ENCODE peak calls at places on chromosomes 13 and 19, in five cellular contexts. O, J, M, Y and B are unnamed samples.

GRCh38 chr13:24746618-24747247 is 17.2 kb upstream of the RNF17 start:
- DNase-seq in M (no peak), O (no peak), Y (no peak), J (no peak), B (no peak)

GRCh38 chr13:73948848-73949529 is 185.2 kb downstream of the KLF12 start:
- DNase-seq in Y (no peak), J (no peak), M (no peak), O (no peak), B (no peak)

GRCh38 chr19:11978492-11979100 is 13.8 kb downstream of the ZNF763 start:
- DNase-seq in O (no peak), Y (no peak), M (no peak), J (no peak), B (no peak)

GRCh38 chr19:33609353-33609752 is 12.4 kb upstream of the CHST8 start:
- DNase-seq in J (no peak), Y (no peak), O (no peak), M (no peak), B (no peak)

GRCh38 chr13:30618186-30618937 is 642 bp downstream of the USPL1 start:
- DNase-seq in O (no peak), J (peak; percentile 28), M (peak; percentile 15), Y (no peak), B (peak; percentile 28)

GRCh38 chr13:39321578-39321977 is 281.4 kb downstream of the LHFPL6 start:
- DNase-seq in J (no peak), Y (peak; percentile 37), M (no peak), O (no peak), B (no peak)

GRCh38 chr19:10587022-10587838 is at the start of gene AP1M2:
- DNase-seq in O (no peak), M (peak; percentile 66), Y (no peak), J (no peak), B (no peak)

GRCh38 chr19:55537741-55538111 is 793 bp upstream of the SBK2 start:
- DNase-seq in M (no peak), O (no peak), Y (no peak), J (no peak), B (no peak)

GRCh38 chr19:12481781-12482504 is 2.7 kb downstream of the ZNF709 start:
- DNase-seq in O (no peak), J (no peak), Y (no peak), M (no peak), B (no peak)

GRCh38 chr19:29872224-29872731 is 60.5 kb downstream of the CCNE1 start:
- DNase-seq in Y (no peak), J (no peak), O (no peak), M (no peak), B (no peak)

GRCh38 chr13:23570099-23570926 is at the start of gene TNFRSF19:
- DNase-seq in M (peak; percentile 31), O (no peak), J (no peak), Y (peak; percentile 60), B (peak; percentile 41)

GRCh38 chr19:35337081-35337983 is 8.3 kb downstream of the CD22 start:
- DNase-seq in Y (no peak), M (no peak), O (no peak), J (no peak), B (no peak)

GRCh38 chr13:113034451-113035208 is 65.6 kb downstream of the MCF2L start:
- DNase-seq in O (peak; percentile 60), M (peak; percentile 38), Y (peak; percentile 47), J (peak; percentile 37), B (peak; percentile 80)

GRCh38 chr13:38637576-38637975 is 49.3 kb upstream of the FREM2 start:
- DNase-seq in M (no peak), J (no peak), O (no peak), Y (no peak), B (no peak)

GRCh38 chr13:52879950-52880650 is 31.7 kb upstream of the PCDH8 start:
- DNase-seq in M (no peak), O (no peak), Y (no peak), J (no peak), B (no peak)

GRCh38 chr13:113588394-113589111 is 4.0 kb downstream of the TFDP1 start:
- DNase-seq in J (no peak), O (no peak), Y (no peak), M (no peak), B (no peak)

GRCh38 chr13:98842074-98842473 is 89.6 kb upstream of the SLC15A1 start:
- DNase-seq in J (no peak), Y (no peak), O (no peak), M (no peak), B (no peak)

GRCh38 chr19:16384688-16385087 is 60.1 kb downstream of the KLF2 start:
- DNase-seq in J (no peak), Y (no peak), O (no peak), M (peak; percentile 13), B (no peak)

GRCh38 chr19:2048959-2049740 is 1.9 kb downstream of the MKNK2 start:
- DNase-seq in M (peak; percentile 64), Y (no peak), J (peak; percentile 70), O (no peak), B (peak; percentile 63)

GRCh38 chr13:65907656-65908441 is 1322.3 kb downstream of the PCDH9 start:
- DNase-seq in Y (no peak), M (no peak), J (no peak), O (no peak), B (no peak)

GRCh38 chr19:54473071-54473941 is at the start of gene CDC42EP5:
- DNase-seq in O (no peak), M (peak; percentile 54), J (peak; percentile 31), Y (peak; percentile 62), B (no peak)